ENCODE peak calls at places on chromosomes 4 and X, in four cellular contexts. S, P, T and U are unnamed samples.

GRCh38 chr4:14871676-14872430 is 130.4 kb upstream of the CPEB2 start:
- DNase-seq in P (peak), T (no peak), S (no peak), U (no peak)

GRCh38 chr4:9384126-9384525 is 21.2 kb downstream of the USP17L30 start:
- DNase-seq in P (no peak), S (no peak), T (no peak), U (no peak)

GRCh38 chr4:145779319-145779801 is 99.4 kb downstream of the C4orf51 start:
- DNase-seq in T (no peak), S (no peak), P (no peak), U (no peak)

GRCh38 chrX:135977611-135978010 is 3.8 kb upstream of the MMGT1 start:
- DNase-seq in T (no peak), P (no peak), S (no peak), U (no peak)

GRCh38 chr4:168076989-168077725 is 15.2 kb upstream of the ANXA10 start:
- DNase-seq in P (peak), S (no peak), T (peak), U (no peak)

GRCh38 chr4:26298198-26298950 is 22.4 kb upstream of the RBPJ start:
- DNase-seq in S (no peak), P (no peak), T (no peak), U (no peak)

GRCh38 chr4:1410491-1411325 is 4.5 kb upstream of the NKX1-1 start:
- DNase-seq in P (no peak), T (peak), S (no peak), U (peak)

GRCh38 chrX:41716217-41716616 is 7.8 kb upstream of the GPR82 start:
- DNase-seq in P (no peak), S (no peak), T (no peak), U (no peak)

GRCh38 chrX:49001521-49002090 is 458 bp downstream of the GRIPAP1 start:
- DNase-seq in S (no peak), P (peak), T (peak), U (no peak)

GRCh38 chrX:153723351-153724251 is 586 bp downstream of the BCAP31 start:
- DNase-seq in S (no peak), T (peak), P (peak), U (no peak)

GRCh38 chr4:121256346-121256745 is 92.2 kb upstream of the TNIP3 start:
- DNase-seq in P (peak), T (no peak), S (no peak), U (no peak)

GRCh38 chr4:88008133-88008621 is 742 bp downstream of the PKD2 start:
- DNase-seq in S (peak), P (no peak), T (peak), U (peak)

GRCh38 chr4:1673671-1674070 is 10.4 kb downstream of the FAM53A start:
- DNase-seq in T (no peak), S (no peak), P (no peak), U (no peak)

GRCh38 chrX:49244207-49244606 is 8.9 kb downstream of the CCDC22 start:
- DNase-seq in T (no peak), P (no peak), S (no peak), U (no peak)

GRCh38 chr4:11566440-11567022 is 137.8 kb upstream of the HS3ST1 start:
- DNase-seq in P (no peak), T (no peak), S (no peak), U (no peak)

GRCh38 chrX:153526801-153527599 is 9.6 kb downstream of the ATP2B3 start:
- DNase-seq in P (no peak), S (no peak), T (no peak), U (no peak)

GRCh38 chr4:52249583-52249982 is 198.5 kb downstream of the SPATA18 start:
- DNase-seq in S (no peak), P (no peak), T (no peak), U (no peak)

GRCh38 chr4:52251864-52252263 is 200.8 kb downstream of the SPATA18 start:
- DNase-seq in P (no peak), S (no peak), T (no peak), U (no peak)

GRCh38 chr4:52248836-52249235 is 197.7 kb downstream of the SPATA18 start:
- DNase-seq in T (no peak), P (no peak), S (no peak), U (no peak)

GRCh38 chr4:52250124-52250523 is 199.0 kb downstream of the SPATA18 start:
- DNase-seq in S (no peak), T (no peak), P (no peak), U (peak)

DNA sequence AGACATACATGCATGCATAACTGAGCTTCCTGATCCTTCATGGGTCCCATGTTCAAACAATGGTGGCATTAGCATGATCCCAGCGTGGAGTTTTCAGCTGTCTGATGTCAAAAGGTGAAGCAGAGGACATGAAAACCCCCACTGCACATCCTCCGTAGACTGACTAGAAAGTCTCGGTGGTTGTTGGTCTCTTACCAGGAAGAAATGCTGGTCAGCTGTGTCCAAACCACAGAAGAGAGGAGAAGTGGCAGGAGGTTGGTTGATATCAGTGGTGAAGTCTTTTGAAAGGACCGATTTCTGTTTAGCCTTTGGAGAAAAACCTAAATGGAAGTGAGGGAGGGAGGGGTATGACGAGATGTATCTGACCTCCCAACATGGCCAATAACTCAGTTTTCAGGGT is 201.9 kb downstream of the SPATA18 start:
- DNase-seq in P (no peak), T (no peak), S (no peak), U (no peak)
- TF ChIP-seq POLR2A in P (no peak), T (no peak), S (no peak), U (no peak)

GRCh38 chrX:47217121-47217851 is 1.2 kb upstream of the CDK16 start:
- DNase-seq in S (peak), T (no peak), P (peak), U (peak)
- TF ChIP-seq EP300 in S (no peak), T (no peak), P (no peak), U (no peak)

GRCh38 chrX:23883737-23884354 is 23.9 kb downstream of the APOO start:
- DNase-seq in S (no peak), P (no peak), T (peak), U (no peak)
- TF ChIP-seq POLR2A in S (no peak), P (no peak), T (no peak), U (no peak)

GRCh38 chrX:149259241-149259640 is 245.9 kb downstream of the IDS start:
- DNase-seq in T (no peak), P (no peak), S (no peak), U (no peak)
- TF ChIP-seq EP300 in T (no peak), P (no peak), S (no peak), U (no peak)

DNA sequence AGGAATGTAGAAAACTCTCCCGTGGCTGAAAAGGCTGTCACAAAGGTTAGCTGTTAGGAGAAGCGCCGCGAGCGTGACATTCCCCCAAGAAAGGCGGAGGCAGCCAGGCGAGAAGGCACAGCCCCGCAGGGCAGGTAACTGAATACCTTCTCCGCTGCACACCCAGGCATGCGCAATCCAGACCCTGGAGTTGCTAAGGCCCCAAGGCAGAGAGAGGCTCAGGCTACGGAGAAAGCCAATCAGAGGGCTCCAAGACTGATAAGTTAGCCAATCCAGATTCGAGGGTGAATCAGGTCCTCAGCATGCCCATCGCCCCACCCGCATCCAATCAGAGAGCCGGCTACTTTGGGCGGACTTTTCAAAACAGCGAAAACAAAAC is 485 bp upstream of the CCNG2 start:
- DNase-seq in P (peak), T (peak), S (peak), U (peak)
- TF ChIP-seq POLR2A in P (no peak), T (peak), S (no peak), U (no peak)

DNA sequence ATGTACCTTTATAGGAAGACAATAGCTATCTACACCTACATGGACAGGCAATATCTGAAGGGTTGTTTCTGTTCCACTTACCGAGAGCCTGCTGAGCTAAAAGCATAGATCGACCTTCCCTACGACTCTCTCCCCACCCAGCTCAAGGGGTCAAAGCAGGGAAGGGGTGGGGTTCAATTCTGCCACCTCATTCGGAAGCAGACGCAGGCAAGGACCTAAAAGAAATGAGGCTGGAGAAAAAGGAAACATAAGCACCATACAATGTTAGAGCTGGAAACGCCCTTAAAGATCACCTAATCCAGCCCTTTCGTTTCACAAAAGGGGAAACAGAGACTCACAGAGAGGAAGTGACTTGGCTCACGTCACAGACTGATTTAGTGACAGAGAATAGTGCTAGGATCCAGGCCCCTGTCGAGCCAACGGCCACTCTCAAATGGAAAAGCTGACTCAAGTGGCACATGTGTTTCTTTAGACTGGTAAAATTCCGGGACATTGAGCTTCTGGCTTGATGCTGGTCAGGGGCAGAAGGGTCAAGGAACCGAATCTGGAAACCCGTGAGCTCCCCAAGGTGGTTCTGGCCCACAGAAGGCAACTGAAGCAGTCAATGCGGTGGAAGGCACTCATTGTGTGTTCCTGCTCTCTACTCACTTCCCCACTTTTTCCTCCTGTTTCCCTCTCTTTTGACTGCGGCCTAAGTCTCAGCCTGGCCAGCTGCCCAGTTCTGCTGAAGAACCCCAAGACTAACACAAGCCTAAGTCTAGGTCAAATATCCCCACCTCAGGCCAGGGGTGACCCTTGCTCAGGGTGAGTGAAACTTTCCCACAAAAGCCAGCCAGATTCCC is 7.5 kb downstream of the SEPTIN6 start:
- DNase-seq in S (no peak), T (no peak), P (peak), U (peak)
- TF ChIP-seq EP300 in S (no peak), T (no peak), P (no peak), U (no peak)

GRCh38 chrX:31199770-31200114 is 127.9 kb upstream of the FTHL17 start:
- DNase-seq in P (no peak), T (no peak), S (no peak), U (no peak)
- TF ChIP-seq POLR2A in P (no peak), T (no peak), S (no peak), U (no peak)

GRCh38 chr4:130603043-130603442 is 1507.1 kb downstream of the C4orf33 start:
- DNase-seq in S (no peak), P (no peak), T (no peak), U (no peak)
- TF ChIP-seq EP300 in S (no peak), P (no peak), T (no peak), U (no peak)

DNA sequence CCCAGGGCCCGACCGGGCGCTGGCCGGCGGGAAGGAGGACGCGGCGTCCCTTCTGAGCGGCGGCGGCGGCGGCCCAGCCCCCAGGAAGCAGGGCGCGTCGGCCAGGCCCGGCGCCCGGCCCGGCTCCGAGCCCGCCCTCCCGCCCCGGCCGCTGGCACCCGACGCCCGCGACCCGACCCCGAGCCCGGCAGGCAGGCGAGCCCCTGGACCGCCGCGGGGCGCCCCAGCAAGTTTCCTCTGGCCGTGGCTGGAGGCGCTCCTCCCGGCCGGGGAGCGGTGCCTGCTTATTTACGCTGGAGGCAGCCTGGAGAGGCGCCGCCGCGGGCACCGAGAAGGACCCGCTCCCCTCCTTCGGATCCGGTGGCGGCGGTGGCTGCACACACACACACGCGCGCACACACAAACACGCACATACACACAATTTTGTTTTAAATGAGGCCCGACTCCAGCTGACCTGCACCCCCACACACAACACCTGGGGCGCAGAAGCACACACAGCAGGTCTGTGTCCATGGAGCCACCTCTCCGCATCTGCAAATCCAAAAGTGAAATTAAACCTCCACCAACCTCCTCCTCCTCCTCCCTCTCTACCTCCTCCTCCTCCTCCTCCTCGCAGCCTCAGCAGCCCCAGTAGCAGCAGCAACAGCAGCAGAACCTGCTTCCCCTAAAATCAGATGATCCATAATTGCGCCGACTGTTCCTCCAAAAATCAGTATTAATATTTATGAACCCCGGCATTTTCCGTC is 662 bp downstream of the IRF2 start:
- DNase-seq in P (peak), S (no peak), T (no peak), U (no peak)
- TF ChIP-seq POLR2A in P (no peak), S (no peak), T (no peak), U (no peak)

GRCh38 chrX:120763269-120763668 is 112.4 kb downstream of the CT47B1 start:
- DNase-seq in S (no peak), T (no peak), P (no peak), U (no peak)
- TF ChIP-seq EP300 in S (no peak), T (no peak), P (no peak), U (no peak)